ENCODE peak calls at places on chromosomes 4 and X, in ten cellular contexts. D is GM20000; W is Jurkat, Clone E6-1; H is activated T-cell treated with anti-CD3 and anti-CD28 coated beads, Interleukin-2, amount 50 U/mL, for 4 hours; T is GM13977; A is kidney epithelial cell; F is adipocyte; I is GDM1; E is head of caudate nucleus; C is NCI-H187 treated with DMSO at 0.1 percent for 48 hours. V is an unnamed sample.

GRCh38 chr4:126338572-126338971 is 1023.8 kb downstream of the FAT4 start:
- DNase-seq in D (no peak), W (no peak), H (no peak), T (no peak), A (no peak), F (no peak), I (no peak), E (no peak), C (no peak), V (no peak)

GRCh38 chrX:23659339-23659738 is 8.0 kb upstream of the PRDX4 start:
- DNase-seq in D (no peak), W (no peak), H (no peak), T (no peak), A (no peak), F (no peak), I (no peak), E (no peak), C (no peak), V (no peak)

GRCh38 chr4:101334963-101335572 is 12.3 kb downstream of the PPP3CA start:
- DNase-seq in D (no peak), W (no peak), H (no peak), T (no peak), A (no peak), F (no peak), I (no peak), E (no peak), C (no peak), V (no peak)

GRCh38 chrX:147900349-147900748 is 11.4 kb upstream of the FMR1 start:
- DNase-seq in D (no peak), W (no peak), H (no peak), T (no peak), A (no peak), F (no peak), I (no peak), E (no peak), C (no peak), V (no peak)

GRCh38 chr4:87409420-87409939 is 12.9 kb upstream of the NUDT9 start:
- DNase-seq in D (no peak), W (no peak), H (no peak), T (no peak), A (no peak), F (no peak), I (no peak), E (no peak), C (no peak), V (no peak)

GRCh38 chr4:52869656-52870055 is 7.5 kb downstream of the RASL11B start:
- DNase-seq in D (no peak), W (no peak), H (no peak), T (no peak), A (no peak), F (no peak), I (no peak), E (no peak), C (no peak), V (no peak)

GRCh38 chr4:156778606-156779005 is 193.0 kb downstream of the PDGFC start:
- DNase-seq in D (no peak), W (no peak), H (no peak), T (no peak), A (no peak), F (peak), I (no peak), E (no peak), C (no peak), V (no peak)

GRCh38 chr4:84706286-84706685 is 123.4 kb downstream of the CDS1 start:
- DNase-seq in D (no peak), W (no peak), H (no peak), T (no peak), A (no peak), F (no peak), I (no peak), E (no peak), C (no peak), V (no peak)

GRCh38 chr4:3736290-3736689 is 29.9 kb upstream of the ADRA2C start:
- DNase-seq in D (no peak), W (no peak), H (no peak), T (no peak), A (no peak), F (no peak), I (no peak), E (no peak), C (no peak), V (no peak)

GRCh38 chr4:1451106-1451751 is 45.0 kb upstream of the NKX1-1 start:
- DNase-seq in D (no peak), W (no peak), H (no peak), T (no peak), A (no peak), F (no peak), I (no peak), E (peak), C (no peak), V (no peak)

GRCh38 chrX:63434665-63435064 is 83.5 kb upstream of the SPIN4 start:
- DNase-seq in D (no peak), W (no peak), H (no peak), T (no peak), A (no peak), F (no peak), I (no peak), E (no peak), C (no peak), V (no peak)

GRCh38 chr4:137749466-137749865 is 217.2 kb upstream of the PCDH18 start:
- DNase-seq in D (no peak), W (no peak), H (no peak), T (no peak), A (no peak), F (peak), I (no peak), E (no peak), C (no peak), V (no peak)

GRCh38 chrX:30309139-30309571 is at the start of gene NR0B1:
- DNase-seq in D (no peak), W (no peak), H (no peak), T (peak), A (no peak), F (peak), I (no peak), E (peak), C (no peak), V (no peak)

GRCh38 chr4:14532436-14532835 is 469.8 kb upstream of the CPEB2 start:
- DNase-seq in D (no peak), W (peak), H (no peak), T (no peak), A (no peak), F (no peak), I (no peak), E (no peak), C (peak), V (no peak)

GRCh38 chr4:7813674-7814073 is 126.0 kb downstream of the AFAP1 start:
- DNase-seq in D (no peak), W (no peak), H (no peak), T (no peak), A (peak), F (peak), I (no peak), E (no peak), C (no peak), V (no peak)

GRCh38 chrX:38233891-38234807 is 13.5 kb upstream of the SRPX start:
- DNase-seq in D (no peak), W (no peak), H (no peak), T (no peak), A (peak), F (peak), I (no peak), E (no peak), C (no peak), V (peak)